ENCODE peak calls at places on chromosomes 3 and 15, in six cellular contexts. One of them, this sample, is unnamed.

GRCh38 chr3:71581451-71581980 is 2.0 kb downstream of the FOXP1 start:
- DNase-seq in stimulated activated CD8-positive, alpha-beta memory T cell treated with anti-CD3 and anti-CD28 coated beads, Interleukin-4, amount 100 ng/mL, for 4 hours: no peak
- DNase-seq in DMS153: no peak
- DNase-seq in substantia nigra: peak
- DNase-seq in naive thymus-derived CD4-positive, alpha-beta T cell: peak
- DNase-seq in hypothalamus: no peak
- DNase-seq in this sample: peak

GRCh38 chr3:63609834-63610233 is 42.6 kb upstream of the SNTN start:
- DNase-seq in substantia nigra: no peak
- DNase-seq in stimulated activated CD8-positive, alpha-beta memory T cell treated with anti-CD3 and anti-CD28 coated beads, Interleukin-4, amount 100 ng/mL, for 4 hours: no peak
- DNase-seq in naive thymus-derived CD4-positive, alpha-beta T cell: no peak
- DNase-seq in hypothalamus: no peak
- DNase-seq in DMS153: no peak
- DNase-seq in this sample: no peak

GRCh38 chr3:180102134-180102533 is 65.4 kb upstream of the PEX5L start:
- DNase-seq in stimulated activated CD8-positive, alpha-beta memory T cell treated with anti-CD3 and anti-CD28 coated beads, Interleukin-4, amount 100 ng/mL, for 4 hours: no peak
- DNase-seq in hypothalamus: no peak
- DNase-seq in naive thymus-derived CD4-positive, alpha-beta T cell: no peak
- DNase-seq in substantia nigra: no peak
- DNase-seq in DMS153: no peak
- DNase-seq in this sample: peak

GRCh38 chr3:78804251-78805037 is 963.4 kb downstream of the ROBO1 start:
- DNase-seq in hypothalamus: no peak
- DNase-seq in stimulated activated CD8-positive, alpha-beta memory T cell treated with anti-CD3 and anti-CD28 coated beads, Interleukin-4, amount 100 ng/mL, for 4 hours: no peak
- DNase-seq in naive thymus-derived CD4-positive, alpha-beta T cell: no peak
- DNase-seq in substantia nigra: no peak
- DNase-seq in DMS153: no peak
- DNase-seq in this sample: no peak

GRCh38 chr3:185075547-185075946 is 77.3 kb downstream of the C3orf70 start:
- DNase-seq in hypothalamus: no peak
- DNase-seq in stimulated activated CD8-positive, alpha-beta memory T cell treated with anti-CD3 and anti-CD28 coated beads, Interleukin-4, amount 100 ng/mL, for 4 hours: no peak
- DNase-seq in DMS153: no peak
- DNase-seq in substantia nigra: no peak
- DNase-seq in naive thymus-derived CD4-positive, alpha-beta T cell: no peak
- DNase-seq in this sample: no peak

GRCh38 chr3:143895805-143896204 is 47.5 kb upstream of the SLC9A9 start:
- DNase-seq in hypothalamus: no peak
- DNase-seq in naive thymus-derived CD4-positive, alpha-beta T cell: no peak
- DNase-seq in DMS153: peak
- DNase-seq in stimulated activated CD8-positive, alpha-beta memory T cell treated with anti-CD3 and anti-CD28 coated beads, Interleukin-4, amount 100 ng/mL, for 4 hours: no peak
- DNase-seq in substantia nigra: no peak
- DNase-seq in this sample: no peak

GRCh38 chr15:89575656-89576416 is 567 bp downstream of the TICRR start:
- DNase-seq in stimulated activated CD8-positive, alpha-beta memory T cell treated with anti-CD3 and anti-CD28 coated beads, Interleukin-4, amount 100 ng/mL, for 4 hours: no peak
- DNase-seq in naive thymus-derived CD4-positive, alpha-beta T cell: no peak
- DNase-seq in DMS153: no peak
- DNase-seq in substantia nigra: no peak
- DNase-seq in hypothalamus: no peak
- DNase-seq in this sample: no peak

GRCh38 chr15:92909131-92909781 is 9.1 kb downstream of the CHD2 start:
- DNase-seq in substantia nigra: no peak
- DNase-seq in DMS153: no peak
- DNase-seq in naive thymus-derived CD4-positive, alpha-beta T cell: no peak
- DNase-seq in hypothalamus: no peak
- DNase-seq in stimulated activated CD8-positive, alpha-beta memory T cell treated with anti-CD3 and anti-CD28 coated beads, Interleukin-4, amount 100 ng/mL, for 4 hours: no peak
- DNase-seq in this sample: no peak

GRCh38 chr15:79475312-79475711 is 43.2 kb downstream of the MINAR1 start:
- DNase-seq in naive thymus-derived CD4-positive, alpha-beta T cell: no peak
- DNase-seq in hypothalamus: no peak
- DNase-seq in substantia nigra: no peak
- DNase-seq in DMS153: no peak
- DNase-seq in stimulated activated CD8-positive, alpha-beta memory T cell treated with anti-CD3 and anti-CD28 coated beads, Interleukin-4, amount 100 ng/mL, for 4 hours: no peak
- DNase-seq in this sample: no peak

GRCh38 chr3:143152043-143152442 is 32.5 kb downstream of the CHST2 start:
- DNase-seq in hypothalamus: no peak
- DNase-seq in stimulated activated CD8-positive, alpha-beta memory T cell treated with anti-CD3 and anti-CD28 coated beads, Interleukin-4, amount 100 ng/mL, for 4 hours: no peak
- DNase-seq in substantia nigra: no peak
- DNase-seq in DMS153: no peak
- DNase-seq in naive thymus-derived CD4-positive, alpha-beta T cell: no peak
- DNase-seq in this sample: no peak

GRCh38 chr15:49171790-49172189 is 1.7 kb downstream of the GALK2 start:
- DNase-seq in naive thymus-derived CD4-positive, alpha-beta T cell: no peak
- DNase-seq in substantia nigra: no peak
- DNase-seq in hypothalamus: no peak
- DNase-seq in DMS153: no peak
- DNase-seq in stimulated activated CD8-positive, alpha-beta memory T cell treated with anti-CD3 and anti-CD28 coated beads, Interleukin-4, amount 100 ng/mL, for 4 hours: no peak
- DNase-seq in this sample: no peak

GRCh38 chr3:194212869-194213320 is 76.9 kb downstream of the HES1 start:
- DNase-seq in DMS153: peak
- DNase-seq in hypothalamus: no peak
- DNase-seq in stimulated activated CD8-positive, alpha-beta memory T cell treated with anti-CD3 and anti-CD28 coated beads, Interleukin-4, amount 100 ng/mL, for 4 hours: no peak
- DNase-seq in naive thymus-derived CD4-positive, alpha-beta T cell: no peak
- DNase-seq in substantia nigra: no peak
- DNase-seq in this sample: peak

GRCh38 chr15:70114226-70114625 is 16.5 kb upstream of the TLE3 start:
- DNase-seq in substantia nigra: no peak
- DNase-seq in naive thymus-derived CD4-positive, alpha-beta T cell: no peak
- DNase-seq in DMS153: no peak
- DNase-seq in hypothalamus: no peak
- DNase-seq in stimulated activated CD8-positive, alpha-beta memory T cell treated with anti-CD3 and anti-CD28 coated beads, Interleukin-4, amount 100 ng/mL, for 4 hours: no peak
- DNase-seq in this sample: no peak

GRCh38 chr15:89150762-89151305 is 62.6 kb downstream of the ABHD2 start:
- DNase-seq in hypothalamus: no peak
- DNase-seq in stimulated activated CD8-positive, alpha-beta memory T cell treated with anti-CD3 and anti-CD28 coated beads, Interleukin-4, amount 100 ng/mL, for 4 hours: no peak
- DNase-seq in naive thymus-derived CD4-positive, alpha-beta T cell: no peak
- DNase-seq in DMS153: peak
- DNase-seq in substantia nigra: no peak
- DNase-seq in this sample: no peak

GRCh38 chr3:142853270-142854163 is 35.4 kb downstream of the PCOLCE2 start:
- DNase-seq in stimulated activated CD8-positive, alpha-beta memory T cell treated with anti-CD3 and anti-CD28 coated beads, Interleukin-4, amount 100 ng/mL, for 4 hours: no peak
- DNase-seq in substantia nigra: no peak
- DNase-seq in hypothalamus: no peak
- DNase-seq in naive thymus-derived CD4-positive, alpha-beta T cell: no peak
- DNase-seq in DMS153: no peak
- DNase-seq in this sample: no peak

GRCh38 chr15:88647362-88648105 is 8.7 kb downstream of the ISG20 start:
- DNase-seq in naive thymus-derived CD4-positive, alpha-beta T cell: no peak
- DNase-seq in stimulated activated CD8-positive, alpha-beta memory T cell treated with anti-CD3 and anti-CD28 coated beads, Interleukin-4, amount 100 ng/mL, for 4 hours: no peak
- DNase-seq in substantia nigra: no peak
- DNase-seq in DMS153: no peak
- DNase-seq in hypothalamus: no peak
- DNase-seq in this sample: no peak

GRCh38 chr15:95394186-95395067 is 936.1 kb upstream of the NR2F2 start:
- DNase-seq in hypothalamus: no peak
- DNase-seq in stimulated activated CD8-positive, alpha-beta memory T cell treated with anti-CD3 and anti-CD28 coated beads, Interleukin-4, amount 100 ng/mL, for 4 hours: no peak
- DNase-seq in DMS153: no peak
- DNase-seq in substantia nigra: no peak
- DNase-seq in naive thymus-derived CD4-positive, alpha-beta T cell: no peak
- DNase-seq in this sample: no peak

GRCh38 chr3:116663161-116663885 is 46.3 kb upstream of the TUSC7 start:
- DNase-seq in substantia nigra: no peak
- DNase-seq in DMS153: no peak
- DNase-seq in hypothalamus: no peak
- DNase-seq in naive thymus-derived CD4-positive, alpha-beta T cell: no peak
- DNase-seq in stimulated activated CD8-positive, alpha-beta memory T cell treated with anti-CD3 and anti-CD28 coated beads, Interleukin-4, amount 100 ng/mL, for 4 hours: no peak
- DNase-seq in this sample: no peak

GRCh38 chr15:78906310-78906608 is 33.6 kb downstream of the MORF4L1 start:
- DNase-seq in DMS153: no peak
- DNase-seq in hypothalamus: no peak
- DNase-seq in substantia nigra: no peak
- DNase-seq in stimulated activated CD8-positive, alpha-beta memory T cell treated with anti-CD3 and anti-CD28 coated beads, Interleukin-4, amount 100 ng/mL, for 4 hours: no peak
- DNase-seq in naive thymus-derived CD4-positive, alpha-beta T cell: no peak
- DNase-seq in this sample: no peak

GRCh38 chr3:144989756-144990155 is 1018.1 kb downstream of the DIPK2A start:
- DNase-seq in DMS153: no peak
- DNase-seq in substantia nigra: no peak
- DNase-seq in naive thymus-derived CD4-positive, alpha-beta T cell: no peak
- DNase-seq in stimulated activated CD8-positive, alpha-beta memory T cell treated with anti-CD3 and anti-CD28 coated beads, Interleukin-4, amount 100 ng/mL, for 4 hours: no peak
- DNase-seq in hypothalamus: no peak
- DNase-seq in this sample: no peak